ENCODE peak calls at places on chromosomes 3 and 15, in four cellular contexts. A is GM12878, O is GM23338, S is K562. G is an unnamed sample.
A peak's percentile ranks its signal among the peaks of the same experiment; 100 is the strongest.

GRCh38 chr3:13166243-13167063 is 93.2 kb upstream of the IQSEC1 start:
- DNase-seq in S (no peak), A (no peak), O (no peak), G (no peak)

GRCh38 chr15:99993262-99993661 is 260.0 kb upstream of the LYSMD4 start:
- DNase-seq in S (no peak), A (no peak), O (no peak), G (no peak)

GRCh38 chr3:24493951-24494615 is 567 bp downstream of the THRB start:
- DNase-seq in O (peak; percentile 68), A (no peak), S (peak; percentile 77), G (peak; percentile 37)

GRCh38 chr3:45215466-45215865 is 10.6 kb downstream of the TMEM158 start:
- DNase-seq in A (no peak), S (no peak), O (no peak), G (no peak)

GRCh38 chr3:152121292-152121654 is 147.5 kb upstream of the MBNL1 start:
- DNase-seq in S (no peak), O (no peak), A (no peak), G (peak; percentile 23)

GRCh38 chr3:49663831-49664230 is 10.3 kb upstream of the APEH start:
- DNase-seq in A (no peak), S (no peak), O (no peak), G (no peak)

GRCh38 chr3:19961960-19962359 is 15.1 kb downstream of the RAB5A start:
- DNase-seq in S (no peak), A (no peak), O (no peak), G (no peak)

GRCh38 chr15:78292219-78292618 is 7.2 kb downstream of the SKIC8 start:
- DNase-seq in A (no peak), S (no peak), O (no peak), G (no peak)

GRCh38 chr15:74133703-74134386 is 3.5 kb downstream of the ISLR2 start:
- DNase-seq in S (no peak), A (no peak), O (peak; percentile 74), G (no peak)

GRCh38 chr3:166446986-166447385 is 609.8 kb upstream of the BCHE start:
- DNase-seq in O (no peak), S (no peak), A (no peak), G (no peak)

GRCh38 chr3:24834442-24834841 is 339.8 kb upstream of the THRB start:
- DNase-seq in A (no peak), S (no peak), O (no peak), G (no peak)

GRCh38 chr3:81668283-81668682 is 93.2 kb downstream of the GBE1 start:
- DNase-seq in S (no peak), O (no peak), A (no peak), G (no peak)

GRCh38 chr3:43477600-43477999 is 144.2 kb downstream of the ANO10 start:
- DNase-seq in O (no peak), A (no peak), S (no peak), G (no peak)

GRCh38 chr15:57158589-57158988 is 217.7 kb upstream of the CGNL1 start:
- DNase-seq in A (no peak), S (no peak), O (no peak), G (peak; percentile 13)

GRCh38 chr3:142239421-142239820 is 14.0 kb upstream of the GK5 start:
- DNase-seq in A (no peak), S (no peak), O (no peak), G (no peak)

GRCh38 chr15:48421362-48421761 is 90.1 kb downstream of the DUT start:
- DNase-seq in A (no peak), S (no peak), O (peak; percentile 23), G (no peak)

GRCh38 chr15:72339777-72340177 is 19.8 kb upstream of the CELF6 start:
- DNase-seq in S (no peak), O (no peak), A (no peak), G (peak; percentile 89)

GRCh38 chr15:40956543-40956982 is 3.3 kb downstream of the CHAC1 start:
- DNase-seq in O (no peak), S (no peak), A (no peak), G (no peak)

GRCh38 chr3:188082040-188082439 is 71.9 kb upstream of the LPP start:
- DNase-seq in A (no peak), S (no peak), O (no peak), G (no peak)

GRCh38 chr3:8668216-8668615 is 23.6 kb upstream of the SSUH2 start:
- DNase-seq in A (no peak), S (no peak), O (no peak), G (no peak)

GRCh38 chr15:57220220-57220619 is 156.1 kb upstream of the CGNL1 start:
- DNase-seq in O (no peak), A (no peak), S (no peak), G (no peak)

GRCh38 chr15:42253300-42253699 is 19.7 kb upstream of the GANC start:
- DNase-seq in O (no peak), A (no peak), S (no peak), G (no peak)
- TF ChIP-seq JUNB in O (no peak), A (no peak), S (no peak), G (no peak)

GRCh38 chr3:56593455-56594158 is 36.6 kb downstream of the CCDC66 start:
- DNase-seq in O (no peak), S (no peak), A (no peak), G (no peak)
- TF ChIP-seq JUNB in O (no peak), S (no peak), A (no peak), G (no peak)

DNA sequence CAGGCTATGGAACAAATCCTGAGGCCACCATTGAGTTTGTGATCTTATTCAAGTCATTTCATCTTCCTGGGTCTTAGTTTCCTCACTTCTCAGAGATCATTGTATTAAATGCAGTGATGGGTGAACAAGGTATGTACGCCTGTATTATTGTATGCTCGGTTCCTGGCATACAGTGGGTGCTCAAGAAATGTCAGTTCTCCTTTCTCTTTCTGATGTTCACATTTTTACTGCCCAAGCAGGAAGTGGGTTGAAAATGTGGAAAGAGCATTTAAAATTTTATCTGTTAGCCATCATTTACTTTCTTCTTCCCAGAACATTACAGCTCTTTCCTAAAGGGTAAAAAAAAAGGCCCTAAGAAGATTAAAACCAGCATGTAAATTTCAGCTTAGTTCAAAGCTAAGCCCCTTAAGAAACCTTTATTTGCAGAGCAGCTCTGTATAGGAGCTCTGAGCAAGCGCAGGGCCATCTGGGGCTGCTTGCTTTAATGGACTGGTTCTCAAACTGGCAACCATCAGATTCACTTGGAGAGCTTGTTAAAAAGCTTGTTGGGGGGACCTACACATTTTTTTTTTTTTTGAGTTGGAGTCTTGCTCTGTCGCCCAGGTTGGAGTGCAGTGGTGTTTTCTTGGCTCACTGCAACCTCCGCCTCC is 179.4 kb downstream of the CHST2 start:
- DNase-seq in S (no peak), O (no peak), A (no peak), G (no peak)
- TF ChIP-seq JUNB in S (no peak), O (no peak), A (no peak), G (no peak)

DNA sequence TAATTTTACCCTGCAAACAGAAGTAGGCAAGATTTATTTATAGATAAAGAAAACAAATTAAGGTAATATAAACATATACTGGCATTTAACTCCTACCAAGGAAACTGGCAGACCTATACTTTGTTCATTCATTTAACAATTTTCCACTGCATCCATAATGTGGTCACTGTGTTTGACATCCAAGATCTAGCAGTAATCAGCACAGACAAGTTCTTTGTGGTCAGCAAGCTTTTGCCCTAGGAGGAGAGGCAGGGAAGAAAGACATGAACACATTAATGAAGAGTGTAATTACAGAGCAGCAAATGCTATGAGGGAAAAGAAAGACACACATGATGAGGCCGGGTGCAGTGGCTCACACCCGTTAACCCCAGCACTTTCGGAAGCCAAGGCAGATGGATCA is 34.4 kb downstream of the SUCLG2 start:
- DNase-seq in O (no peak), S (no peak), A (no peak), G (no peak)
- TF ChIP-seq JUNB in O (no peak), S (no peak), A (no peak), G (no peak)

GRCh38 chr15:69032703-69033373 is 18.3 kb downstream of the NOX5 start:
- DNase-seq in A (no peak), S (no peak), O (no peak), G (no peak)

GRCh38 chr15:69034352-69034751 is 19.9 kb downstream of the NOX5 start:
- DNase-seq in A (no peak), S (no peak), O (no peak), G (no peak)

GRCh38 chr15:69027976-69028518 is 13.6 kb downstream of the NOX5 start:
- DNase-seq in O (no peak), A (no peak), S (no peak), G (no peak)

GRCh38 chr15:69032006-69032405 is 17.5 kb downstream of the NOX5 start:
- DNase-seq in A (no peak), S (no peak), O (no peak), G (no peak)

GRCh38 chr15:69031013-69032001 is 16.8 kb downstream of the NOX5 start:
- DNase-seq in A (no peak), S (peak; percentile 48), O (peak; percentile 91), G (peak; percentile 82)
- TF ChIP-seq JUNB in A (no peak), S (no peak), O (no peak), G (no peak)

G was measured in A549.